ENCODE peak calls at places on chromosome 1, in five cellular contexts. L, C, S, Z and Q are unnamed samples.

GRCh38 chr1:12179111-12179519 is 12.3 kb downstream of the TNFRSF1B start:
- DNase-seq in L (no peak), C (no peak), S (no peak), Z (no peak), Q (no peak)

GRCh38 chr1:165259236-165259635 is 97.3 kb downstream of the LMX1A start:
- DNase-seq in L (no peak), C (no peak), S (peak; percentile 42), Z (no peak), Q (no peak)

GRCh38 chr1:223109581-223110026 is 33.4 kb downstream of the TLR5 start:
- DNase-seq in L (no peak), C (no peak), S (peak; percentile 60), Z (no peak), Q (no peak)

GRCh38 chr1:68141801-68142440 is 90.4 kb downstream of the WLS start:
- DNase-seq in L (no peak), C (no peak), S (no peak), Z (no peak), Q (no peak)

GRCh38 chr1:154386643-154387352 is 18.3 kb upstream of the IL6R start:
- DNase-seq in L (no peak), C (no peak), S (no peak), Z (no peak), Q (no peak)

GRCh38 chr1:210448293-210448892 is 119.7 kb downstream of the HHAT start:
- DNase-seq in L (no peak), C (no peak), S (peak; percentile 37), Z (no peak), Q (no peak)

GRCh38 chr1:33239487-33239886 is 16.8 kb upstream of the ZNF362 start:
- DNase-seq in L (no peak), C (no peak), S (no peak), Z (no peak), Q (no peak)

GRCh38 chr1:180527270-180527669 is 24.9 kb upstream of the ACBD6 start:
- DNase-seq in L (peak; percentile 32), C (no peak), S (no peak), Z (no peak), Q (no peak)

GRCh38 chr1:41954533-41954944 is 35.8 kb upstream of the HIVEP3 start:
- DNase-seq in L (no peak), C (peak; percentile 52), S (peak; percentile 97), Z (no peak), Q (no peak)

GRCh38 chr1:93715529-93716126 is 34.0 kb upstream of the BCAR3 start:
- DNase-seq in L (no peak), C (no peak), S (no peak), Z (no peak), Q (peak; percentile 48)

GRCh38 chr1:44237721-44238457 is 24.6 kb downstream of the DMAP1 start:
- DNase-seq in L (no peak), C (peak; percentile 95), S (no peak), Z (no peak), Q (no peak)

GRCh38 chr1:67853704-67854103 is 20.4 kb upstream of the GNG12 start:
- DNase-seq in L (no peak), C (peak; percentile 95), S (peak; percentile 48), Z (peak; percentile 59), Q (peak; percentile 50)

GRCh38 chr1:29052951-29053350 is 70.8 kb downstream of the TMEM200B start:
- DNase-seq in L (no peak), C (no peak), S (no peak), Z (no peak), Q (no peak)

GRCh38 chr1:209038735-209039134 is 544.8 kb upstream of the CAMK1G start:
- DNase-seq in L (no peak), C (no peak), S (no peak), Z (no peak), Q (no peak)

GRCh38 chr1:202798792-202799331 is 9.4 kb downstream of the KDM5B start:
- DNase-seq in L (no peak), C (no peak), S (no peak), Z (no peak), Q (no peak)

GRCh38 chr1:37305841-37306240 is 168.5 kb upstream of the ZC3H12A start:
- DNase-seq in L (no peak), C (no peak), S (no peak), Z (no peak), Q (no peak)

GRCh38 chr1:63718464-63719075 is 55.2 kb upstream of the ROR1 start:
- DNase-seq in L (no peak), C (no peak), S (no peak), Z (no peak), Q (no peak)

GRCh38 chr1:21261551-21262281 is 28.5 kb downstream of the ECE1 start:
- DNase-seq in L (peak; percentile 73), C (peak; percentile 48), S (peak; percentile 82), Z (no peak), Q (peak; percentile 79)

GRCh38 chr1:226457307-226457712 is 49.4 kb upstream of the PARP1 start:
- DNase-seq in L (no peak), C (peak; percentile 82), S (no peak), Z (no peak), Q (no peak)
- TF ChIP-seq CTCF in L (no peak), C (peak; percentile 85), S (no peak), Z (no peak), Q (no peak)

DNA sequence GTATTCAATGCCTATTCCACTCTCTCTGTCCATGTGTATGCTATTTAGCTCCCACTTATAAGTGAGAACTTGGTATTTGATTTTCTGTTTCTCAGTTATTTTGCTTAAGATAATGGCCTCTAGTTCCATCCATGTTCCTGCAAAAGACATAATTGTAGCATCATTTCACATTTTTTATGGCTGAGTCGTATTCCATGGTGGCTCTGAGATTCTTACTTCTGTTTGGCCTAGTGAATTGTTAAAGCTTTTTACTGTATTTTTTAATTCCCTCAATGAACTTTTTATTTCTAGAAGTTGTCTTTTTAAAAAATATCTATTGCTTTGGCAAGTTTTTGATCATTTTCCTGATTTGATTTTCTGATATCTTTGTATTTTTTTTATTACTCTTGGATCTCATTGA is 635.6 kb downstream of the PLA2G4A start:
- DNase-seq in L (no peak), C (no peak), S (no peak), Z (no peak), Q (no peak)
- TF ChIP-seq CTCF in L (no peak), C (no peak), S (no peak), Z (no peak), Q (no peak)

GRCh38 chr1:40607921-40608320 is 57.6 kb downstream of the RIMS3 start:
- DNase-seq in L (no peak), C (peak; percentile 1), S (no peak), Z (no peak), Q (no peak)

GRCh38 chr1:40606978-40607377 is 58.5 kb downstream of the RIMS3 start:
- DNase-seq in L (no peak), C (peak; percentile 19), S (no peak), Z (no peak), Q (no peak)

GRCh38 chr1:40618108-40618507 is 47.4 kb downstream of the RIMS3 start:
- DNase-seq in L (no peak), C (no peak), S (no peak), Z (no peak), Q (no peak)

GRCh38 chr1:40610156-40610555 is 55.3 kb downstream of the RIMS3 start:
- DNase-seq in L (no peak), C (peak; percentile 17), S (no peak), Z (no peak), Q (no peak)

DNA sequence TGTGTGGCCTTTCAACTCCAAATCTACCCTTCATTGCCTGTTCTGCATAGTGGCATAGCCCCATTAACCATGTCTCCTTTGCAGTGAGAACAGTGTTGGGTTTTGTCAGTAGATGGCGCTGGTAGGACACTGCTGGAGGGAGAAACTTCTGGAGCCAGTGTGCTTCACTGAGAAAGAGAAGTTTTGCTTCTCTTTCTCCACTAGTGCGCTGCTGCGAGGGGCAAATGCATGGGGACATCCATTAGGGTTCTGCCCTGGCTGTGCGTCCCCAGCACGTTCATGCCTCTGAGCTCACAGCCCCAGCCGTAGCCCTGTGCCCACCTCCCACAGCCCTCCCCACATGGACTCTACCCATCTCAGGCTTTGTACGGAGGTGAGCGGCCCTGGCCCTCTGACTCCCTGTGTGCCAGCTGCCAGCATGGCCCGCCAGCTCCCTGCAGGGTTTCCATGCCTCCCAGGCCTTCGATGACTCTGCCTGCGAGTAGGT is 53.1 kb downstream of the RIMS3 start:
- DNase-seq in L (peak; percentile 27), C (peak; percentile 77), S (peak; percentile 40), Z (peak; percentile 59), Q (no peak)
- TF ChIP-seq CTCF in L (peak; percentile 81), C (peak; percentile 87), S (peak; percentile 86), Z (peak; percentile 85), Q (peak; percentile 85)

GRCh38 chr1:111191496-111191895 is 8.9 kb downstream of the DENND2D start:
- DNase-seq in L (no peak), C (no peak), S (peak; percentile 53), Z (no peak), Q (no peak)
- TF ChIP-seq CTCF in L (no peak), C (no peak), S (no peak), Z (no peak), Q (no peak)

GRCh38 chr1:170670751-170671628 is 7.1 kb downstream of the PRRX1 start:
- DNase-seq in L (no peak), C (peak; percentile 77), S (no peak), Z (no peak), Q (peak; percentile 48)
- TF ChIP-seq CTCF in L (peak; percentile 59), C (peak; percentile 95), S (no peak), Z (peak; percentile 69), Q (peak; percentile 70)